ENCODE peak calls at places on chromosomes 3 and 15, in five cellular contexts. B, J, U, R and Y are unnamed samples.

GRCh38 chr15:54580643-54581042 is 602.4 kb downstream of the UNC13C start:
- DNase-seq in B (no peak), J (no peak), U (no peak), R (no peak), Y (no peak)

GRCh38 chr3:113668015-113668414 is 28.4 kb downstream of the USF3 start:
- DNase-seq in B (peak; percentile 50), J (no peak), U (no peak), R (no peak), Y (no peak)

GRCh38 chr15:78265752-78266224 is 1.4 kb downstream of the DNAJA4 start:
- DNase-seq in B (peak; percentile 86), J (no peak), U (no peak), R (no peak), Y (peak; percentile 78)

GRCh38 chr15:96345560-96346389 is 15.3 kb downstream of the NR2F2 start:
- DNase-seq in B (peak; percentile 75), J (peak; percentile 72), U (peak; percentile 88), R (no peak), Y (peak; percentile 83)

GRCh38 chr3:192188218-192188835 is 539.0 kb downstream of the FGF12 start:
- DNase-seq in B (peak; percentile 34), J (peak; percentile 68), U (peak; percentile 55), R (peak; percentile 47), Y (peak; percentile 67)

GRCh38 chr3:58332575-58333179 is at the start of gene PXK:
- DNase-seq in B (peak; percentile 77), J (peak; percentile 87), U (peak; percentile 66), R (peak; percentile 27), Y (peak; percentile 88)

GRCh38 chr3:169278667-169279066 is 384.8 kb downstream of the MECOM start:
- DNase-seq in B (peak; percentile 53), J (no peak), U (no peak), R (no peak), Y (no peak)

GRCh38 chr3:49454457-49454856 is 15.6 kb upstream of the DAG1 start:
- DNase-seq in B (no peak), J (peak; percentile 61), U (no peak), R (peak; percentile 52), Y (peak; percentile 79)

GRCh38 chr15:44550256-44550655 is 13.3 kb downstream of the EIF3J start:
- DNase-seq in B (peak; percentile 56), J (no peak), U (no peak), R (no peak), Y (no peak)

GRCh38 chr3:129619726-129620162 is 13.3 kb upstream of the PLXND1 start:
- DNase-seq in B (no peak), J (no peak), U (no peak), R (no peak), Y (no peak)

GRCh38 chr15:88800026-88800425 is 3.2 kb upstream of the ACAN start:
- DNase-seq in B (peak; percentile 22), J (no peak), U (no peak), R (no peak), Y (no peak)
- H3K27me3 ChIP-seq in B (peaks cover 32% of the 10 kb centered on the region), J (peaks cover 91% of the 10 kb centered on the region), U (peaks cover 76% of the 10 kb centered on the region), R (peaks cover 5% of the 10 kb centered on the region), Y (peaks cover 74% of the 10 kb centered on the region)

GRCh38 chr15:40925863-40926658 is 3.1 kb upstream of the DLL4 start:
- DNase-seq in B (peak; percentile 23), J (no peak), U (no peak), R (no peak), Y (no peak)

GRCh38 chr15:40925495-40925862 is 3.7 kb upstream of the DLL4 start:
- DNase-seq in B (no peak), J (no peak), U (no peak), R (no peak), Y (no peak)

GRCh38 chr15:40927497-40928346 is 1.4 kb upstream of the DLL4 start:
- DNase-seq in B (no peak), J (no peak), U (no peak), R (no peak), Y (no peak)

GRCh38 chr15:40928351-40928974 is 677 bp upstream of the DLL4 start:
- DNase-seq in B (no peak), J (no peak), U (peak; percentile 38), R (no peak), Y (no peak)

DNA sequence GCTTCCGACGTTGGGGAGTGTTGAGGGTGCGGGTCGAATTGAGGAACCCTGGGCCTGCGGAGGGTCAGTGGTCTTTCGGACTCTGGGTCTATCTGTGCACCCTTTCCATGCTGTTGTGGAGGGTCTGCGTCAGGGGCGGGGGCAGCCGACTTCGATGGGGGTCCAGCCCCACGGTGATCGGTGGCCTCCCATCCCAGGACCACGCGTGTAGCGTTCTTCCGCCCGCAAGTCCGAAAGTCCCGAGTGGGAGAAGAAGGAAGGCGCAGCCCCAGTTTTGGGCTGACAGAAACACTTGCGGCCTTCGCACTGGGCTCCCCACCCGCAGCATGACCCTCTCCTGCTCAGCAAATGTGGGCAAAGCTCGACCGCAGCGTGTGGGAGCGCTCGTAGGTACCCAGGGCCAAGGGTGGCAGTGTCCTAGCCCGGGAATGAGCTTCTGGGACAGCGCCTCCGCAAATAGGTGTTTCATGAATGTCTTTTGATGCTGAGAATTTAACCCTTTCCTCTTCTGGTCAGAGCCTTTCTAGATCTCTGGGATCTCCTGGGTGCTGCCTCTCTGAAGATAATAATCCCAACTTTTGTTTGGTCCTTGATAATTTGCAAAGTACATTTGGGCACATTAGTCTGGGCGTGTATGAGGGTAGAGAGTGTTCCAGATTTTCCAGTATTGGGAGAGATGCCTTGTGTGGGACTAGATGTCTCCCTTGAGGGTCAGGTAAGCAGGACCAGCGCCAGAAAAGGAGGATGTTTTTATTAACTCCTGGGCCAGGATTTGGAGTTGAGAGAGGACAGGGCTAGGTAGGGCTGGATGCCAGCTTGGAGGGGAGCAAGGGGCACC is 2.3 kb upstream of the DLL4 start:
- DNase-seq in B (no peak), J (no peak), U (no peak), R (no peak), Y (no peak)
- H3K27me3 ChIP-seq in B (peaks cover 47% of the 10 kb centered on the region), J (peaks cover 72% of the 10 kb centered on the region), U (no peaks in the 10 kb centered on the region), R (peaks cover 15% of the 10 kb centered on the region), Y (peaks cover 100% of the 10 kb centered on the region)

DNA sequence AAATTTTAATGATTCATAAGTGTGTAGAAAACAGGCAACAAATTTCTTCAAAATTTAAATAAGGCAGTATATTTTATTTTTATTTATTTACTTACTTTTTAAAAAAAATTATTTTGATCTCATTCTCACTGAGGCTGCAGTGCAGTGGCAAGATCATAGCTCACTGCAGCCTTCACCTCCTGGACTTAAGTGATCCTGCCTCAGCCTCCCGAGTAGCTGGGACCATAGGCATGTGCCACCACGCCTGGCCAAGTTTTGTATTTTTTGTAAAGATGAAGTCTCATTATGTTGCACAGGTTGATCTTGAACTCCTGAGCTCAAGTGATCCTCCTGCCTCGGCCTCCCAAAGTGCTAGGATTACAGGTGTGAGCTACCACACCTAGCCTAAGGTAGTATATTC is 61.2 kb upstream of the XRN1 start:
- DNase-seq in B (no peak), J (no peak), U (no peak), R (no peak), Y (no peak)
- H3K27me3 ChIP-seq in B (no peaks in the 10 kb centered on the region), J (no peaks in the 10 kb centered on the region), U (no peaks in the 10 kb centered on the region), R (no peaks in the 10 kb centered on the region), Y (no peaks in the 10 kb centered on the region)

GRCh38 chr3:54123538-54124196 is 1.3 kb downstream of the CACNA2D3 start:
- DNase-seq in B (peak; percentile 4), J (no peak), U (no peak), R (no peak), Y (peak; percentile 11)
- H3K27me3 ChIP-seq in B (peaks cover 29% of the 10 kb centered on the region), J (peaks cover 66% of the 10 kb centered on the region), U (peaks cover 9% of the 10 kb centered on the region), R (peaks cover 26% of the 10 kb centered on the region), Y (peaks cover 84% of the 10 kb centered on the region)

GRCh38 chr3:13079510-13079909 is 6.3 kb upstream of the IQSEC1 start:
- DNase-seq in B (no peak), J (no peak), U (no peak), R (no peak), Y (no peak)

GRCh38 chr3:13079051-13079450 is 5.8 kb upstream of the IQSEC1 start:
- DNase-seq in B (no peak), J (no peak), U (no peak), R (no peak), Y (no peak)

GRCh38 chr3:13080026-13080425 is 6.8 kb upstream of the IQSEC1 start:
- DNase-seq in B (no peak), J (no peak), U (no peak), R (no peak), Y (no peak)

GRCh38 chr3:13077431-13078157 is 4.4 kb upstream of the IQSEC1 start:
- DNase-seq in B (peak; percentile 32), J (peak; percentile 45), U (no peak), R (no peak), Y (no peak)

GRCh38 chr3:13078158-13078905 is 5.1 kb upstream of the IQSEC1 start:
- DNase-seq in B (no peak), J (no peak), U (no peak), R (no peak), Y (no peak)
- H3K27me3 ChIP-seq in B (peaks cover 22% of the 10 kb centered on the region), J (peaks cover 56% of the 10 kb centered on the region), U (no peaks in the 10 kb centered on the region), R (peaks cover 26% of the 10 kb centered on the region), Y (peaks cover 44% of the 10 kb centered on the region)

DNA sequence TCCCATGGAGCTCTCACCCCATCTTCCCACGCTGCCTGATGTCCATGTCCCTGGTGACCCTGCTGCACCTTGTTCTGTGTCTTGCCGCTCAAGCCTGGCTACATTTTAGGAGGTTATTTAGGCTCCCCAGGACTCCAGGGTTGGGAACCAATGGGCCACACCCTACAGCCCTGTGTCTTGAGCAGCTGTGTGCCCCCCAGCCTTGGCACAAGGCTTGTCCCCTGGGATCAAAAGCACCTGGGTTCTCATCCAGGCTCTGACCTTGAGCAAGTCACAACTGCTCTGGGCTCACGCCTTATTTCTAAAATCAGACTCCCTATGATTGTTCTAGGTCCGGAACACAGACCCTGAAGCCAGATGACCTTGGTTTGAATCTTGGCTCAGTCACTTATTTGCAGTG is 14.1 kb downstream of the SPSB4 start:
- DNase-seq in B (no peak), J (no peak), U (no peak), R (no peak), Y (no peak)
- H3K27me3 ChIP-seq in B (no peaks in the 10 kb centered on the region), J (peaks cover 6% of the 10 kb centered on the region), U (no peaks in the 10 kb centered on the region), R (no peaks in the 10 kb centered on the region), Y (no peaks in the 10 kb centered on the region)

GRCh38 chr3:125052671-125053303 is 3.0 kb downstream of the HEG1 start:
- DNase-seq in B (peak; percentile 94), J (no peak), U (peak; percentile 90), R (no peak), Y (no peak)
- H3K27me3 ChIP-seq in B (no peaks in the 10 kb centered on the region), J (no peaks in the 10 kb centered on the region), U (no peaks in the 10 kb centered on the region), R (peaks cover 5% of the 10 kb centered on the region), Y (no peaks in the 10 kb centered on the region)